ENCODE peak calls at places on chromosomes 16 and 17, in six cellular contexts. H is PC-9, O is ovary, T is progenitor cell of endocrine pancreas, I is AG04449, M is caudate nucleus. Z is an unnamed sample.

GRCh38 chr16:56615353-56615752 is 7.0 kb downstream of the MT2A start:
- DNase-seq in T (no peak), M (no peak), I (no peak), H (peak), O (no peak), Z (no peak)

GRCh38 chr17:9439851-9440250 is 135.8 kb downstream of the STX8 start:
- DNase-seq in M (no peak), O (no peak), T (no peak), I (no peak), H (no peak), Z (no peak)

GRCh38 chr16:18931756-18932155 is 5.5 kb upstream of the SMG1 start:
- DNase-seq in T (no peak), O (no peak), I (no peak), M (no peak), H (no peak), Z (peak)

GRCh38 chr17:64202683-64203430 is 60.2 kb downstream of the TEX2 start:
- DNase-seq in H (peak), I (no peak), T (no peak), O (no peak), M (peak), Z (no peak)

GRCh38 chr17:36885761-36886365 is 51.4 kb upstream of the LHX1 start:
- DNase-seq in M (no peak), T (no peak), O (no peak), H (no peak), I (no peak), Z (no peak)

GRCh38 chr17:74243013-74243755 is 29.8 kb downstream of the TTYH2 start:
- DNase-seq in O (no peak), H (no peak), M (no peak), I (no peak), T (no peak), Z (no peak)

GRCh38 chr16:28924399-28924761 is 658 bp downstream of the RABEP2 start:
- DNase-seq in O (no peak), H (no peak), M (no peak), I (no peak), T (no peak), Z (no peak)

GRCh38 chr16:337437-337836 is 15.1 kb downstream of the AXIN1 start:
- DNase-seq in O (no peak), T (no peak), H (no peak), M (no peak), I (no peak), Z (no peak)

GRCh38 chr16:87056083-87056482 is 261.1 kb downstream of the C16orf95 start:
- DNase-seq in H (no peak), T (no peak), M (no peak), I (no peak), O (no peak), Z (no peak)

GRCh38 chr17:54969658-54970572 is 1.4 kb downstream of the STXBP4 start:
- DNase-seq in H (no peak), T (no peak), M (no peak), I (no peak), O (no peak), Z (no peak)

GRCh38 chr17:3738562-3739295 is 15.0 kb downstream of the HASPIN start:
- DNase-seq in T (no peak), H (no peak), I (no peak), O (no peak), M (peak), Z (peak)

GRCh38 chr16:79776243-79776884 is 175.8 kb upstream of the MAF start:
- DNase-seq in M (no peak), T (no peak), O (peak), I (no peak), H (no peak), Z (no peak)

GRCh38 chr16:70512456-70512855 is 10.9 kb downstream of the COG4 start:
- DNase-seq in T (no peak), O (no peak), I (no peak), M (no peak), H (no peak), Z (no peak)

GRCh38 chr16:16042076-16042475 is 92.7 kb downstream of the ABCC1 start:
- DNase-seq in O (no peak), I (peak), M (no peak), T (no peak), H (no peak), Z (no peak)

GRCh38 chr16:83095926-83096692 is 469.3 kb downstream of the CDH13 start:
- DNase-seq in T (no peak), M (no peak), H (no peak), I (no peak), O (no peak), Z (no peak)

GRCh38 chr17:34502426-34502825 is 77.0 kb upstream of the TMEM132E start:
- DNase-seq in M (no peak), T (no peak), O (no peak), H (no peak), I (no peak), Z (no peak)

GRCh38 chr17:28953444-28954118 is 2.3 kb upstream of the PHF12 start:
- DNase-seq in T (peak), O (peak), M (no peak), I (no peak), H (no peak), Z (peak)

GRCh38 chr17:29155235-29155965 is 24.8 kb downstream of the MYO18A start:
- DNase-seq in O (no peak), I (no peak), T (no peak), H (peak), M (no peak), Z (no peak)

GRCh38 chr16:50037791-50038190 is 12.8 kb downstream of the CNEP1R1 start:
- DNase-seq in M (no peak), T (no peak), I (no peak), H (no peak), O (no peak), Z (no peak)

GRCh38 chr17:16285646-16286008 is 67.6 kb downstream of the CENPV start:
- DNase-seq in O (no peak), M (no peak), H (no peak), T (no peak), I (no peak), Z (no peak)

GRCh38 chr17:76784926-76785325 is 47.0 kb downstream of the MFSD11 start:
- DNase-seq in O (no peak), M (no peak), T (no peak), I (no peak), H (no peak), Z (no peak)

GRCh38 chr17:57707892-57708291 is 37.2 kb downstream of the CCDC182 start:
- DNase-seq in T (no peak), H (no peak), M (no peak), I (no peak), O (peak), Z (no peak)

GRCh38 chr16:72493681-72494415 is 321.9 kb upstream of the PMFBP1 start:
- DNase-seq in I (peak), M (no peak), T (no peak), O (no peak), H (no peak), Z (no peak)

GRCh38 chr17:75684924-75685323 is 17.8 kb downstream of the SAP30BP start:
- DNase-seq in O (no peak), H (peak), I (no peak), T (no peak), M (no peak), Z (no peak)

GRCh38 chr16:66228791-66229190 is 137.7 kb upstream of the CDH5 start:
- DNase-seq in M (no peak), T (no peak), H (no peak), I (no peak), O (peak), Z (no peak)